ENCODE peak calls at places on chromosomes 12 and 14, in eight cellular contexts. P, I, S, T, A, V, D and Y are unnamed samples.

GRCh38 chr12:12240671-12241345 is 26.0 kb downstream of the LRP6 start:
- DNase-seq in P (peak), I (no peak), S (no peak), T (no peak), A (no peak), V (peak), D (no peak), Y (no peak)

GRCh38 chr12:22437031-22437806 is 102.7 kb upstream of the ST8SIA1 start:
- DNase-seq in P (no peak), I (no peak), S (no peak), T (peak), A (no peak), V (no peak), D (no peak), Y (no peak)

GRCh38 chr14:98622208-98623051 is 649.6 kb downstream of the BCL11B start:
- DNase-seq in P (no peak), I (no peak), S (peak), T (no peak), A (no peak), V (no peak), D (no peak), Y (no peak)

GRCh38 chr14:72826039-72826438 is 67.9 kb downstream of the DPF3 start:
- DNase-seq in P (no peak), I (no peak), S (no peak), T (no peak), A (no peak), V (no peak), D (no peak), Y (no peak)

GRCh38 chr12:126879820-126880219 is 1387.2 kb upstream of the TMEM132C start:
- DNase-seq in P (no peak), I (no peak), S (no peak), T (no peak), A (no peak), V (no peak), D (no peak), Y (no peak)

GRCh38 chr12:3752741-3753486 is at the start of gene CRACR2A:
- DNase-seq in P (peak), I (peak), S (peak), T (peak), A (peak), V (peak), D (peak), Y (peak)

GRCh38 chr14:100341301-100342031 is 18.3 kb downstream of the SLC25A47 start:
- DNase-seq in P (peak), I (no peak), S (peak), T (peak), A (no peak), V (peak), D (no peak), Y (no peak)

GRCh38 chr12:39102474-39103209 is 197.3 kb upstream of the CPNE8 start:
- DNase-seq in P (no peak), I (no peak), S (no peak), T (no peak), A (no peak), V (no peak), D (no peak), Y (no peak)

GRCh38 chr14:89621791-89622638 is 205.0 kb upstream of the FOXN3 start:
- DNase-seq in P (no peak), I (no peak), S (no peak), T (no peak), A (no peak), V (no peak), D (no peak), Y (no peak)

GRCh38 chr12:78392918-78393317 is 471.7 kb upstream of the SYT1 start:
- DNase-seq in P (peak), I (no peak), S (no peak), T (no peak), A (no peak), V (peak), D (no peak), Y (no peak)

GRCh38 chr12:58668831-58669230 is 251.5 kb downstream of the LRIG3 start:
- DNase-seq in P (peak), I (no peak), S (no peak), T (no peak), A (no peak), V (no peak), D (no peak), Y (no peak)

GRCh38 chr12:84627582-84627981 is 285.0 kb downstream of the SLC6A15 start:
- DNase-seq in P (no peak), I (no peak), S (no peak), T (no peak), A (no peak), V (no peak), D (no peak), Y (no peak)

GRCh38 chr14:66330916-66331315 is 155.3 kb upstream of the CCDC196 start:
- DNase-seq in P (no peak), I (no peak), S (no peak), T (no peak), A (no peak), V (peak), D (no peak), Y (no peak)

GRCh38 chr12:15627995-15628945 is 160.9 kb downstream of the EPS8 start:
- DNase-seq in P (peak), I (no peak), S (no peak), T (no peak), A (no peak), V (peak), D (no peak), Y (no peak)

GRCh38 chr12:91335724-91336123 is 153.1 kb upstream of the DCN start:
- DNase-seq in P (no peak), I (no peak), S (no peak), T (no peak), A (no peak), V (no peak), D (no peak), Y (no peak)

GRCh38 chr12:32146074-32146873 is 39.6 kb downstream of the BICD1 start:
- DNase-seq in P (no peak), I (no peak), S (no peak), T (no peak), A (no peak), V (no peak), D (no peak), Y (no peak)

GRCh38 chr12:76123301-76124212 is 39.1 kb upstream of the NAP1L1 start:
- DNase-seq in P (peak), I (no peak), S (no peak), T (no peak), A (no peak), V (peak), D (no peak), Y (no peak)

GRCh38 chr14:92718659-92719058 is 29.8 kb downstream of the LGMN start:
- DNase-seq in P (peak), I (no peak), S (no peak), T (no peak), A (no peak), V (no peak), D (no peak), Y (no peak)

GRCh38 chr14:99252940-99253868 is 18.8 kb downstream of the BCL11B start:
- DNase-seq in P (no peak), I (no peak), S (no peak), T (peak), A (peak), V (no peak), D (no peak), Y (no peak)

GRCh38 chr12:85627584-85627983 is 208.6 kb downstream of the RASSF9 start:
- DNase-seq in P (peak), I (no peak), S (no peak), T (no peak), A (no peak), V (peak), D (no peak), Y (no peak)

GRCh38 chr14:32073537-32074189 is 3.4 kb upstream of the ARHGAP5 start:
- DNase-seq in P (peak), I (no peak), S (peak), T (no peak), A (peak), V (peak), D (no peak), Y (no peak)

GRCh38 chr12:5809586-5809985 is 135.5 kb downstream of the ANO2 start:
- DNase-seq in P (no peak), I (no peak), S (no peak), T (no peak), A (no peak), V (no peak), D (no peak), Y (no peak)

GRCh38 chr12:53676715-53677611 is 1.1 kb upstream of the ATP5MC2 start:
- DNase-seq in P (peak), I (peak), S (no peak), T (peak), A (no peak), V (peak), D (peak), Y (no peak)

GRCh38 chr14:27015046-27015445 is 417.2 kb upstream of the NOVA1 start:
- DNase-seq in P (no peak), I (no peak), S (no peak), T (no peak), A (no peak), V (no peak), D (no peak), Y (no peak)

GRCh38 chr14:76829016-76829365 is 2.8 kb downstream of the LRRC74A start:
- DNase-seq in P (no peak), I (peak), S (no peak), T (no peak), A (no peak), V (peak), D (no peak), Y (peak)

GRCh38 chr12:48032597-48032996 is 28.3 kb upstream of the COL2A1 start:
- DNase-seq in P (peak), I (no peak), S (no peak), T (no peak), A (no peak), V (no peak), D (no peak), Y (no peak)

GRCh38 chr12:132724506-132725220 is 14.0 kb downstream of the PGAM5 start:
- DNase-seq in P (no peak), I (no peak), S (no peak), T (peak), A (no peak), V (no peak), D (no peak), Y (no peak)

GRCh38 chr14:46322076-46322475 is 329.5 kb downstream of the RPL10L start:
- DNase-seq in P (no peak), I (no peak), S (no peak), T (no peak), A (no peak), V (no peak), D (no peak), Y (no peak)

GRCh38 chr14:79584679-79585078 is 626.6 kb downstream of the DIO2 start:
- DNase-seq in P (peak), I (no peak), S (no peak), T (no peak), A (no peak), V (peak), D (no peak), Y (no peak)

GRCh38 chr12:130953783-130954543 is at the start of gene ADGRD1:
- DNase-seq in P (peak), I (peak), S (peak), T (no peak), A (no peak), V (no peak), D (no peak), Y (peak)

GRCh38 chr12:60106207-60106606 is 510.4 kb downstream of the SLC16A7 start:
- DNase-seq in P (peak), I (no peak), S (no peak), T (no peak), A (no peak), V (peak), D (no peak), Y (no peak)

GRCh38 chr12:76265424-76266180 is 82.6 kb downstream of the BBS10 start:
- DNase-seq in P (no peak), I (no peak), S (no peak), T (no peak), A (no peak), V (peak), D (no peak), Y (no peak)

GRCh38 chr12:38890102-38890501 is 15.3 kb downstream of the CPNE8 start:
- DNase-seq in P (no peak), I (no peak), S (no peak), T (no peak), A (no peak), V (peak), D (no peak), Y (no peak)

GRCh38 chr12:128613821-128614220 is 209.9 kb downstream of the SLC15A4 start:
- DNase-seq in P (no peak), I (no peak), S (no peak), T (no peak), A (no peak), V (no peak), D (no peak), Y (no peak)

GRCh38 chr12:84594157-84594556 is 318.4 kb downstream of the SLC6A15 start:
- DNase-seq in P (no peak), I (no peak), S (no peak), T (no peak), A (no peak), V (no peak), D (no peak), Y (no peak)

GRCh38 chr14:101961746-101962502 is 2.4 kb upstream of the DYNC1H1 start:
- DNase-seq in P (no peak), I (no peak), S (no peak), T (peak), A (no peak), V (no peak), D (no peak), Y (no peak)

GRCh38 chr12:132711169-132711843 is 664 bp downstream of the PGAM5 start:
- DNase-seq in P (peak), I (no peak), S (no peak), T (peak), A (no peak), V (peak), D (no peak), Y (no peak)

GRCh38 chr12:6935551-6936377 is 7.9 kb upstream of the RNU7-1 start:
- DNase-seq in P (no peak), I (no peak), S (no peak), T (peak), A (no peak), V (no peak), D (no peak), Y (no peak)
- H3K27ac ChIP-seq in P (no peak), I (peak), S (peak), T (no peak), A (peak), V (no peak), D (no peak), Y (no peak)

GRCh38 chr12:66885115-66885875 is 206.4 kb upstream of the GRIP1 start:
- DNase-seq in P (no peak), I (no peak), S (no peak), T (no peak), A (no peak), V (no peak), D (no peak), Y (no peak)
- H3K27ac ChIP-seq in P (no peak), I (no peak), S (no peak), T (no peak), A (no peak), V (no peak), D (no peak), Y (no peak)

DNA sequence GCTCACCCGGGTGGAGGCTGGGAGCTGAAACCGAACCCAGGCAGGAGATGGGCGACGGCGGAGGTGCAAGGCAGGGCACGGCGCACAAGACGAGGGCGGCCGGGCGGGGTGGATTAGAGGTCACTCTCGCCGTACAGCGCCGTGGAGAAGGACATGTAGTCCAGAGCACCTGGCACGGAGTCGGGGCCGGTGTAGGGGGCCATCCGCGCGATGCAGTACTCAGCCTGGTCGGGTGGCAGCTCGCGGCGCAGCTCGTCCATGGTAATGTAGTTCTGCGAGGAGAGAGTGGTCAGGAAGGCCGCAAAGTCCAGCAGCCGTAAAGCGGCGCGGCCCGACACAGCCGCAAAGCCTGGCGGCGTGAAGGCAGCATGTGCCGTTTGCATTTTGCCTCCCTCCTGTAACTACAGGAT is 81.9 kb upstream of the ZFP36L1 start:
- DNase-seq in P (no peak), I (no peak), S (peak), T (no peak), A (no peak), V (no peak), D (no peak), Y (no peak)
- H3K27ac ChIP-seq in P (no peak), I (no peak), S (no peak), T (no peak), A (no peak), V (no peak), D (no peak), Y (no peak)

DNA sequence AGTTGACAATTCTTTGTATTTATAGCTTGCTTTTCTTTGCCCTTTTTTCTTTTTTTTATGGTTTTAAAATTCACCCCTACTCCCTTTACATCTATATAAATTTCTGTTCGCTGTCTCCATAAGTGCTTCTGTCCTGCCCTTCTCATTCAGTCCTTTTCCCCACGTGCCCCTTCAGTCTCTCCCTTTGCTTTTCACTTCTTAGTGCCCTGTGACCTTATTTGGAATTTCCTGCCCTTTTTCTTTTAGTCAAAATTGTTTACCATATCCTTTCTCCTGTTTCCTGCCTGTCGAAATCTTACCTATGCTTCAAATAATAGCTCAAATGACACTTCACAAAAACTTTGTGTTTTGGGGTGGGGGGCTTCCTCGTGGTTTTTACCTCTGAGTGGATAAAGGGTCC is 6.0 kb downstream of the TMX1 start:
- DNase-seq in P (no peak), I (no peak), S (no peak), T (no peak), A (no peak), V (no peak), D (no peak), Y (no peak)
- H3K27ac ChIP-seq in P (no peak), I (no peak), S (no peak), T (no peak), A (no peak), V (no peak), D (no peak), Y (no peak)